ENCODE peak calls at places on chromosomes 6 and 20, in five cellular contexts. J is A673, X is stomach, P is lower lobe of right lung, C is IMR-90. N is an unnamed sample.

GRCh38 chr6:32666420-32667300 is at the start of gene HLA-DQB1:
- DNase-seq in X (no peak), P (no peak), J (peak; percentile 34), C (no peak), N (peak; percentile 95)

GRCh38 chr6:151109361-151109760 is 130.4 kb upstream of the AKAP12 start:
- DNase-seq in J (no peak), C (peak; percentile 84), X (no peak), P (no peak), N (no peak)

GRCh38 chr20:45518282-45518681 is 2.9 kb upstream of the SPINT3 start:
- DNase-seq in X (no peak), P (no peak), J (no peak), C (no peak), N (peak; percentile 44)

GRCh38 chr20:45105317-45105716 is 4.4 kb upstream of the KCNS1 start:
- DNase-seq in X (no peak), J (no peak), P (no peak), C (no peak), N (no peak)

GRCh38 chr6:128743974-128744765 is 138.8 kb upstream of the LAMA2 start:
- DNase-seq in J (no peak), X (no peak), C (no peak), P (no peak), N (no peak)

GRCh38 chr6:66496659-66497058 is 789.6 kb upstream of the EYS start:
- DNase-seq in C (no peak), P (no peak), X (no peak), J (peak; percentile 58), N (no peak)

GRCh38 chr6:136914947-136915346 is 7.2 kb upstream of the SLC35D3 start:
- DNase-seq in X (no peak), C (no peak), J (no peak), P (no peak), N (no peak)

GRCh38 chr20:44166477-44166876 is 20.5 kb downstream of the JPH2 start:
- DNase-seq in C (peak; percentile 12), X (no peak), P (no peak), J (peak; percentile 80), N (no peak)

GRCh38 chr6:21596379-21597242 is 3.1 kb downstream of the SOX4 start:
- DNase-seq in C (peak; percentile 59), P (peak; percentile 59), J (peak; percentile 70), X (peak; percentile 31), N (peak; percentile 48)

GRCh38 chr6:111845441-111845871 is 27.8 kb downstream of the FYN start:
- DNase-seq in J (no peak), C (no peak), P (no peak), X (no peak), N (peak; percentile 34)

GRCh38 chr20:35697696-35698297 is 1.4 kb downstream of the NFS1 start:
- DNase-seq in J (no peak), X (peak; percentile 15), P (no peak), C (no peak), N (no peak)

GRCh38 chr6:490251-491037 is 98.9 kb downstream of the IRF4 start:
- DNase-seq in J (no peak), C (no peak), X (no peak), P (no peak), N (no peak)

DNA sequence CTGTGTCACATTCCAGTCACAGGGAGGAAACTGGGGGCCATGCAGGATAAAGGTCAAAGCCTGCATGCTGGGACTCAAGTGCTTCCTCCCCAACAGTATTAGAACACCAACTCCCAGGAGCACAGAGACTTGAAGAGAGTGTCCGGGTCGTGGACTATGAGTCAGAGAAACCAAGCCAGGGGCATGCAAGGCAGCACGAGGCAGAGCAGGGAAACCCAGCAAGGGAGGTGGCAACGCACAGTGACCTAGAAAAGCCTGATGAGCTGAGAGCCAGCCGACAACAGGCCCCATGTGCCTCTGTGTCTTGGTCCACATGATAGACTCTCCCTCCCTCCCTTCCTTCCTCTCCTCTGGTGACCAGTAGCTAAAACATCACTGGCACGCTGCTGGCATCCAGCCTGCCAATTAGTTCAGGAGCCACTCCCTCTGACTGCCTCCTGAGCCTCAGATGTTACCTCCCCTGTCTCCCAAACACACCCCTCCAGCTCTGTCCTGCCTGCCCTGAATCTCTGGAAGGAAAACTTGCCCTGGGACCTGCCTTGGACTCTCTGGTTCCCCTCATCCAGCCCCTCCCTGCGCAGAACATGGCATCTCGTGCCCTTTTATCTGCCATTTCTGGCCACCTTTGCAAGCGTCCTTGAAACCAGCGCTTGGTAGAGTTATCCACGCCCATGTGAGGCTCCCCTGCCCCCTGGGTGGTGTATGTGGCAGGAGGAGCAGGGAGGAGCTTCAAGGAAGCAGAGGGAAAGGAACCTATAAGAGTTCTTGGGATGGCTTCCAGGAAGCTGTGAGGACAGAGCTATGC is 16.2 kb upstream of the RNF39 start:
- DNase-seq in C (peak; percentile 59), P (peak; percentile 79), J (no peak), X (no peak), N (peak; percentile 95)
- H3K27ac ChIP-seq in C (no peak overlapping the region), P (peak overlapping the region; percentile 62), J (no peak overlapping the region), X (peak overlapping the region; percentile 61), N (peak overlapping the region; percentile 87)

DNA sequence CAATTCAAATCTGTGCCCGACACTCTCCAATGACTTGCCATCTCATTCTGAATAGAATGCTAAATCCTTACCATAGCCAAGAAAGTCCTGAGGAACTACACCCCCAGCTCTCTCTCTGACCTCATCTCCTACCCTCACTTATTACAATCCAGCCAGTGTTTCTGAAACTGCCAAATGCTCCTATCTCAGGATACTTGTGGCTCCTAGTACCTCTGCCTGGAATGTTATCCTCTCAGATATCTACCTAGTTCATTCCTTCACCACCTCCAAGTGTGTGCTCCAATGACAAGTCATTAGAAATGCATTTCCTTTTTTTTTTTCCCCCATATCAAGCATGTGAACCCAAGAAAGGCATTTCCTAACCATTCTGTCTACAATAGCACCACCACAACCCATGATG is 24.4 kb downstream of the ZNF184 start:
- DNase-seq in P (no peak), C (no peak), J (no peak), X (no peak), N (no peak)
- H3K36me3 ChIP-seq in P (peaks cover 17% of the 10 kb centered on the region), C (peaks cover 20% of the 10 kb centered on the region), J (peaks cover 37% of the 10 kb centered on the region), X (peaks cover 49% of the 10 kb centered on the region), N (peaks cover 15% of the 10 kb centered on the region)

DNA sequence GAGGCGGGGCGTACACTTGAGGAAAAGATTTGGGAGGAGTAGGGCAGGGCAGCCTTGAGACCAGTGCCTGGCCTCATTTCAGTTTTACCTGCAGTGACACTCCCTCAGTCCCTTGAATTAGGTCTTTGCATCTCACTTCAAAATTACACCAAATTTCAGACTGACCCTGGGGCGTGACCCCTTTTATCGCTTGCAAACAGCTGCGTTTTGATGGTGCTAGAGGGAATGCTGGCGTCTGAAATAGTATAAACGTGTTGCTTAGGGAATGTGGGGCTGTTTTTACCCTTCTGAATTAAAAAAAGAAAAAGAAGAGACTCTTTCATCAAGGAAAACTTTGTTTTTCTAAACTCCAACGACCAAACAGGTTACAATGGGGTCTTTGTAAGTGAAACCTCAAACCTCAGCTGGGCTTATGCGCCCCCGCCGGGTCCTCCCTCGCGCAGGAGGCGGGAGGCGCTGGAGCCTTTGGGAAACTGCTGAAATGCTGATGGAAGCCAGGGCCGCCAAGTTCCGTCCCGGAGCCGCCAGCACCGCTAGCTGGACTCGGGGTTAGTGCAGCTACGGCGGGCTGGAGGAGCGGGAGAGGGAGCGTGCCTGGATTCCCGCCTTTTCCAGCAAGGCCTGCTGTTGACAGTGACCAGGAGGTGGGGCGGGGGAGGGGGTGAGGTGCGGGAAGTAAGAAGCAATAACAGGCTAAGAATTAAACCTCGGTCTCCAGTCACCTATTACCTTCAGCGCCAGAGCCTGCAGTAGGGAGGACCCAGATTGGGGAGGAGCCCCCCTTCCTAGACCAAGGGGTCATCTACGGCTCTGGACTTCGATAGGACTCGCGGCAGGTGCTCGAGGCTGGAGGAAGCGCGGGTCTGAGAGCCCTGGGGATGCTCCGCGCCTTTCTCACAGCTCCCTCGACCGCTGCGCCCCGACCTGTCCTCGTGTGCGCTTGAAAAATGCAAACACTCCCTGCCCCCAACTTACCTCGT is 20.7 kb downstream of the COL9A1 start:
- DNase-seq in J (no peak), C (no peak), P (no peak), X (no peak), N (no peak)
- H3K27me3 ChIP-seq in J (peaks cover 53% of the 10 kb centered on the region), C (peaks cover 24% of the 10 kb centered on the region), P (peaks cover 48% of the 10 kb centered on the region), X (peaks cover 31% of the 10 kb centered on the region), N (no peaks in the 10 kb centered on the region)

GRCh38 chr20:13700761-13701160 is 62.0 kb upstream of the TASP1 start:
- DNase-seq in P (no peak), X (no peak), C (no peak), J (no peak), N (no peak)
- H3K27ac ChIP-seq in P (no peak overlapping the region), X (no peak overlapping the region), C (no peak overlapping the region), J (no peak overlapping the region), N (no peak overlapping the region)

GRCh38 chr6:27216874-27217273 is 30.6 kb upstream of the PRSS16 start:
- DNase-seq in C (no peak), X (no peak), J (no peak), P (no peak), N (no peak)
- H3K36me3 ChIP-seq in C (no peaks in the 10 kb centered on the region), X (no peaks in the 10 kb centered on the region), J (no peaks in the 10 kb centered on the region), P (no peaks in the 10 kb centered on the region), N (no peaks in the 10 kb centered on the region)

DNA sequence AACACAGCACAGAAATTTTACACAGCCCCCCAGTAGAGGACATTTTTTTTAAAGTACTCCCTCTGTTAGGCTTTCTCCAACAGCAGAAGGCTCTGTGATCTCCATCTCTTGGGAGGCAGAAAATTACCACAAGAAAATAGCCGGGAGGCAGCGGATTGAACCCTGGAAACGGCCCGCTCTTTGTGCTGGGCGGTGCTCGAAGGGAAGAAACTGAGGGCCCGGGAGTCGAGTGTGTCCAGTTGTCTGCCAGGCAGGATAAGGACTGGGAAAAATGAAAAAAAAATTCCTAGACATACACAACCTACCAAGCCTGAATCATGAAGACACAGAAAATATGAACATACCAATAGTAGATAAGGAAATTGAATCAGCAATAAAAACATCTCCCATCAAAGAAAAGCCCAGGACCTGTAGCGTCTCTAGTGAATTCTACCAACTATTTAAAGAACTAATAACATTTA is 31.5 kb downstream of the POM121L2 start:
- DNase-seq in J (peak; percentile 67), C (no peak), X (no peak), P (no peak), N (no peak)
- H3K27me3 ChIP-seq in J (no peaks in the 10 kb centered on the region), C (peaks cover 29% of the 10 kb centered on the region), X (peaks cover 86% of the 10 kb centered on the region), P (peaks cover 99% of the 10 kb centered on the region), N (peaks cover 45% of the 10 kb centered on the region)

GRCh38 chr20:53826597-53827291 is 233.1 kb upstream of the ZNF217 start:
- DNase-seq in J (no peak), P (peak; percentile 57), C (peak; percentile 18), X (no peak), N (no peak)
- H3K27ac ChIP-seq in J (no peak overlapping the region), P (no peak overlapping the region), C (no peak overlapping the region), X (peak overlapping the region; percentile 56), N (no peak overlapping the region)

DNA sequence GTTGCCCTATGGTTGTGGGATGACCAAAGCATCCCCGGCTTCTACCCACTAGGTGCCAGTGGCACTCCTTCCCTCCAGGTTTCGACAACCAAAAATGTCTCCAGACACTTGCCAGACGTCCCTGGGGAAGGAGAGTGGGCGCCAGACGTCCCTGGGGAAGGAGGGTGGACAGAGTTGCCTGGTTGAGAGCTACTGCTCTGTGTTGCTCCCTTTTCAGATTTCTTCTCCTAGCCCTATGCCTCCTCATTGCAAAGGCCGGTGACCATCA is 13.1 kb downstream of the LRRC73 start:
- DNase-seq in X (no peak), J (no peak), C (no peak), P (no peak), N (no peak)
- H3K36me3 ChIP-seq in X (peaks cover 46% of the 10 kb centered on the region), J (peaks cover 30% of the 10 kb centered on the region), C (peaks cover 30% of the 10 kb centered on the region), P (peaks cover 41% of the 10 kb centered on the region), N (peaks cover 8% of the 10 kb centered on the region)

N was measured in small intestine.